ENCODE peak calls at places on chromosome 18, in four cellular contexts. Y is HCT116, Z is upper lobe of left lung, N is breast epithelium. T is an unnamed sample.

GRCh38 chr18:51622676-51623075 is 425.2 kb upstream of the MEX3C start:
- DNase-seq in Y (no peak), Z (no peak), N (no peak), T (no peak)

GRCh38 chr18:11279461-11279860 is 130.1 kb upstream of the PIEZO2 start:
- DNase-seq in Y (no peak), Z (no peak), N (no peak), T (no peak)

GRCh38 chr18:63107171-63107850 is 212.3 kb downstream of the BCL2 start:
- DNase-seq in Y (no peak), Z (no peak), N (no peak), T (no peak)

GRCh38 chr18:61876899-61877298 is 15.9 kb downstream of the RNF152 start:
- DNase-seq in Y (no peak), Z (no peak), N (no peak), T (no peak)

GRCh38 chr18:62458868-62459716 is 63.7 kb upstream of the ZCCHC2 start:
- DNase-seq in Y (no peak), Z (no peak), N (no peak), T (no peak)

GRCh38 chr18:74204543-74205152 is 56.3 kb downstream of the TIMM21 start:
- DNase-seq in Y (no peak), Z (no peak), N (no peak), T (no peak)

GRCh38 chr18:70288851-70289328 is at the start of gene SOCS6:
- DNase-seq in Y (no peak), Z (peak), N (no peak), T (peak)

GRCh38 chr18:13112982-13113381 is 105.6 kb upstream of the LDLRAD4 start:
- DNase-seq in Y (peak), Z (no peak), N (no peak), T (no peak)

GRCh38 chr18:76453057-76453561 is 41.9 kb downstream of the ZNF516 start:
- DNase-seq in Y (no peak), Z (no peak), N (peak), T (no peak)

GRCh38 chr18:46386788-46387187 is 270.2 kb downstream of the LOXHD1 start:
- DNase-seq in Y (no peak), Z (no peak), N (peak), T (no peak)

GRCh38 chr18:48996901-48997463 is 46.2 kb upstream of the SMAD7 start:
- DNase-seq in Y (peak), Z (no peak), N (no peak), T (no peak)

GRCh38 chr18:66558773-66559172 is 45.1 kb downstream of the CDH19 start:
- DNase-seq in Y (no peak), Z (no peak), N (no peak), T (no peak)

GRCh38 chr18:77517901-77518300 is 268.3 kb downstream of the GALR1 start:
- DNase-seq in Y (no peak), Z (peak), N (no peak), T (no peak)

GRCh38 chr18:76564636-76565237 is 69.7 kb upstream of the ZNF516 start:
- DNase-seq in Y (no peak), Z (no peak), N (no peak), T (no peak)

GRCh38 chr18:13500891-13501887 is 225.2 kb downstream of the FAM210A start:
- DNase-seq in Y (no peak), Z (no peak), N (peak), T (no peak)

GRCh38 chr18:7467708-7468466 is 99.2 kb upstream of the PTPRM start:
- DNase-seq in Y (no peak), Z (no peak), N (no peak), T (no peak)

GRCh38 chr18:47906408-47906807 is 24.1 kb downstream of the SMAD2 start:
- DNase-seq in Y (no peak), Z (no peak), N (no peak), T (no peak)

GRCh38 chr18:45068563-45069191 is 388.0 kb downstream of the SETBP1 start:
- DNase-seq in Y (no peak), Z (no peak), N (no peak), T (no peak)

GRCh38 chr18:33647365-33647764 is 69.3 kb downstream of the ASXL3 start:
- DNase-seq in Y (no peak), Z (no peak), N (no peak), T (no peak)

GRCh38 chr18:51006948-51007786 is 22.8 kb upstream of the SMAD4 start:
- DNase-seq in Y (no peak), Z (no peak), N (no peak), T (no peak)

GRCh38 chr18:79797518-79798345 is at the start of gene KCNG2:
- DNase-seq in Y (no peak), Z (peak), N (no peak), T (no peak)

GRCh38 chr18:34697891-34698290 is 12.2 kb upstream of the DTNA start:
- DNase-seq in Y (no peak), Z (no peak), N (no peak), T (no peak)

GRCh38 chr18:328928-329327 is 61.1 kb upstream of the THOC1 start:
- DNase-seq in Y (no peak), Z (no peak), N (no peak), T (no peak)

GRCh38 chr18:7666195-7666776 is 99.2 kb downstream of the PTPRM start:
- DNase-seq in Y (no peak), Z (no peak), N (no peak), T (no peak)

GRCh38 chr18:50099725-50100414 is 95.1 kb downstream of the MYO5B start:
- DNase-seq in Y (no peak), Z (no peak), N (no peak), T (no peak)

GRCh38 chr18:61892683-61893303 is at the start of gene RNF152:
- DNase-seq in Y (no peak), Z (peak), N (no peak), T (peak)

GRCh38 chr18:58838946-58839345 is 25.7 kb upstream of the ZNF532 start:
- DNase-seq in Y (no peak), Z (no peak), N (no peak), T (no peak)

GRCh38 chr18:12231040-12231882 is 22.9 kb upstream of the CIDEA start:
- DNase-seq in Y (no peak), Z (no peak), N (no peak), T (no peak)

GRCh38 chr18:9835796-9836195 is 50.0 kb upstream of the TXNDC2 start:
- DNase-seq in Y (no peak), Z (no peak), N (no peak), T (no peak)

GRCh38 chr18:74326238-74326637 is 10.6 kb downstream of the C18orf63 start:
- DNase-seq in Y (no peak), Z (no peak), N (no peak), T (no peak)

GRCh38 chr18:23982154-23983071 is 32.1 kb upstream of the TTC39C start:
- DNase-seq in Y (no peak), Z (peak), N (no peak), T (no peak)

GRCh38 chr18:23972416-23972815 is 42.1 kb upstream of the TTC39C start:
- DNase-seq in Y (no peak), Z (no peak), N (no peak), T (no peak)

GRCh38 chr18:23981369-23981768 is 33.2 kb upstream of the TTC39C start:
- DNase-seq in Y (no peak), Z (no peak), N (no peak), T (no peak)

GRCh38 chr18:23977103-23977502 is 37.5 kb upstream of the TTC39C start:
- DNase-seq in Y (no peak), Z (no peak), N (no peak), T (no peak)

GRCh38 chr18:23977709-23978483 is 36.7 kb upstream of the TTC39C start:
- DNase-seq in Y (no peak), Z (no peak), N (no peak), T (no peak)
- TF ChIP-seq CTCF in Y (no peak), Z (no peak), N (no peak), T (no peak)

GRCh38 chr18:5237723-5238370 is 40.8 kb upstream of the AKAIN1 start:
- DNase-seq in Y (no peak), Z (peak), N (peak), T (peak)
- TF ChIP-seq CTCF in Y (no peak), Z (peak), N (peak), T (no peak)

GRCh38 chr18:60826346-60826745 is 453.8 kb upstream of the MC4R start:
- DNase-seq in Y (no peak), Z (no peak), N (no peak), T (no peak)
- TF ChIP-seq CTCF in Y (peak), Z (no peak), N (no peak), T (no peak)

GRCh38 chr18:55477537-55478300 is 110.3 kb downstream of the TCF4 start:
- DNase-seq in Y (no peak), Z (no peak), N (no peak), T (no peak)
- TF ChIP-seq CTCF in Y (no peak), Z (peak), N (no peak), T (no peak)

GRCh38 chr18:57296336-57296735 is 56.0 kb upstream of the ST8SIA3 start:
- DNase-seq in Y (no peak), Z (no peak), N (no peak), T (no peak)

GRCh38 chr18:57297306-57297705 is 55.1 kb upstream of the ST8SIA3 start:
- DNase-seq in Y (no peak), Z (no peak), N (no peak), T (no peak)

GRCh38 chr18:57301573-57302230 is 50.7 kb upstream of the ST8SIA3 start:
- DNase-seq in Y (no peak), Z (peak), N (no peak), T (no peak)

GRCh38 chr18:57294547-57294946 is 57.8 kb upstream of the ST8SIA3 start:
- DNase-seq in Y (no peak), Z (no peak), N (no peak), T (no peak)

DNA sequence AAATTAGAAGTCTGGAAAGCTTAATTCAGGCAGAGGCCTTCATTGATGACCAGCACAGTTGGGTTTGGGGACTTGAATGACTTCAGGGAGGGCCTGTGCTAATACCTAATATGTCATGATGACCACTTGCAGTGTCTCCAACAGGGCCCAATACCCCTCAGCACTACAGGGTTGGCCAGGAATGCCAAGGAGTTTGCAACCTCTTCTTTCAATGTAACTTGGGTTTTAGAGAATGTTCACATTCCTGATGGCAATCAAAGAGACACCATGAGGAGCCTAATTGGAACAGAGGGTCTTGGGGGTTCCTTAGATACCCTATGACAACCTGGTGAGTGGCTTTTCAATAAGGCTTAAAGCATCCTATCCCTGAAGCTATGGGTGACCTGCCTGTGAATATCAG is 52.4 kb upstream of the ST8SIA3 start:
- DNase-seq in Y (no peak), Z (no peak), N (no peak), T (no peak)
- TF ChIP-seq CTCF in Y (no peak), Z (no peak), N (no peak), T (no peak)

GRCh38 chr18:2997846-2998599 is 14.9 kb downstream of the LPIN2 start:
- DNase-seq in Y (no peak), Z (no peak), N (no peak), T (no peak)

GRCh38 chr18:2994190-2994589 is 18.8 kb downstream of the LPIN2 start:
- DNase-seq in Y (no peak), Z (no peak), N (no peak), T (no peak)

GRCh38 chr18:2997429-2997828 is 15.5 kb downstream of the LPIN2 start:
- DNase-seq in Y (no peak), Z (no peak), N (no peak), T (no peak)

GRCh38 chr18:2992995-2993877 is 19.7 kb downstream of the LPIN2 start:
- DNase-seq in Y (no peak), Z (no peak), N (no peak), T (no peak)

GRCh38 chr18:2994603-2995432 is 18.1 kb downstream of the LPIN2 start:
- DNase-seq in Y (no peak), Z (no peak), N (no peak), T (no peak)
- TF ChIP-seq CTCF in Y (peak), Z (peak), N (no peak), T (no peak)

GRCh38 chr18:75344161-75344560 is 83.3 kb downstream of the SMIM21 start:
- DNase-seq in Y (no peak), Z (no peak), N (no peak), T (no peak)
- TF ChIP-seq CTCF in Y (peak), Z (no peak), N (no peak), T (no peak)

GRCh38 chr18:41695441-41695840 is 259.6 kb upstream of the PIK3C3 start:
- DNase-seq in Y (no peak), Z (no peak), N (no peak), T (no peak)

GRCh38 chr18:41687138-41687537 is 267.9 kb upstream of the PIK3C3 start:
- DNase-seq in Y (no peak), Z (no peak), N (no peak), T (no peak)

DNA sequence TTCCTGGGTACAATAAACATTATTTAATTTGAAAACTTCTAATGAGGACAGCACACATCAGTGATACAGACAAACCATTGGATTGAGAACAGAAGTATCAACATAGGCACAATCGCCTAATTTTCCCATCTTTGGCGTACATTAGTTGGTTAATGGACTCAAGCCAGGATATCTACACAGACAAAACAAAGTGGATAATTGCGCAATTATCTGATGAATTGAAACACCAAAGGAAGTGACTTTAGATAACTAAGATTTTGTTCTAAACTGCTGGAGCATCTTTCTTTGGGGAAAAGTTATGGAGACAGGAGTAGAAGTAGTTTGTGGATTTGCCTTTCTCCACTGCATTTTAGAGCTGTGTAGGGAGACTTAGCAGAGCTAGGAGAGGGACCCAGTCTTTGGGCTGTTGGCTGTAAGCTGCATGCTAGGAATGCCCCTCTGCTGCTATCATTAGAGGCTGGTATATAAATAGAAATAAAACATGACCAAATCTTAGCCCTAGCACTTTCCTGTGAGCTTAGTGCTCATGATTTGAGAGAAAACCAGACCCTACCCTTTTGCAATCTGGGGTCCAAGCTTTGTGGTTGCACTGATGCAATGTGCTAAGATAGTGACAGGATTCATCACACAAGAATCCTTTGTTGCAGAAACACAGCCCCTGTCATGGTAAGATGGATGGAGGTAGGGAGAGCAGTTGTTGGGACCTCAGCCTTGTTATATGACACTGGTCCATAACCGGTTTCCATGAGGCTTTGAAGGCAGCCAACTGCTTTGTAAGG is 264.5 kb upstream of the PIK3C3 start:
- DNase-seq in Y (no peak), Z (no peak), N (no peak), T (no peak)
- TF ChIP-seq CTCF in Y (no peak), Z (no peak), N (no peak), T (no peak)

T was measured in mesothelial cell of epicardium.